ENCODE peak calls at places on chromosomes 7 and 10, in ten cellular contexts. G, A, K, F, D, N, V, W, B and R are unnamed samples.
A peak's percentile ranks its signal among the peaks of the same experiment; 100 is the strongest.

GRCh38 chr10:559767-560047 is 129.8 kb downstream of the DIP2C start:
- DNase-seq in G (no peak), A (no peak), K (no peak), F (no peak), D (no peak), N (no peak), V (no peak), W (no peak), B (no peak), R (no peak)

GRCh38 chr7:156969972-156970420 is 20.5 kb downstream of the NOM1 start:
- DNase-seq in G (no peak), A (no peak), K (peak; percentile 25), F (no peak), D (no peak), N (no peak), V (no peak), W (no peak), B (no peak), R (no peak)

GRCh38 chr10:5871596-5871995 is 18.1 kb downstream of the ANKRD16 start:
- DNase-seq in G (no peak), A (no peak), K (peak; percentile 24), F (no peak), D (no peak), N (no peak), V (no peak), W (no peak), B (no peak), R (no peak)

GRCh38 chr10:62594093-62594520 is 210.4 kb upstream of the ADO start:
- DNase-seq in G (peak; percentile 72), A (peak; percentile 60), K (peak; percentile 61), F (peak; percentile 32), D (peak; percentile 63), N (peak; percentile 71), V (peak; percentile 62), W (peak; percentile 26), B (peak; percentile 85), R (peak; percentile 71)

GRCh38 chr7:140027866-140028265 is 34.9 kb downstream of the PARP12 start:
- DNase-seq in G (no peak), A (no peak), K (no peak), F (no peak), D (no peak), N (no peak), V (no peak), W (no peak), B (no peak), R (no peak)

GRCh38 chr10:83917519-83918506 is 221.5 kb upstream of the GHITM start:
- DNase-seq in G (no peak), A (no peak), K (peak; percentile 15), F (no peak), D (peak; percentile 44), N (peak; percentile 68), V (no peak), W (no peak), B (no peak), R (no peak)

GRCh38 chr10:11824825-11825224 is 1.7 kb downstream of the PROSER2 start:
- DNase-seq in G (no peak), A (peak; percentile 64), K (no peak), F (no peak), D (no peak), N (peak; percentile 39), V (no peak), W (no peak), B (no peak), R (no peak)

GRCh38 chr10:47225186-47225927 is 74.6 kb upstream of the GDF10 start:
- DNase-seq in G (no peak), A (no peak), K (no peak), F (no peak), D (no peak), N (no peak), V (no peak), W (no peak), B (no peak), R (no peak)

GRCh38 chr7:4100148-4100547 is 581.9 kb upstream of the FOXK1 start:
- DNase-seq in G (no peak), A (no peak), K (no peak), F (no peak), D (no peak), N (no peak), V (no peak), W (no peak), B (no peak), R (no peak)

GRCh38 chr10:99234067-99234738 is 1.4 kb downstream of the HPSE2 start:
- DNase-seq in G (peak; percentile 76), A (peak; percentile 63), K (peak; percentile 77), F (no peak), D (peak; percentile 54), N (peak; percentile 71), V (no peak), W (peak; percentile 13), B (peak; percentile 91), R (no peak)

GRCh38 chr7:91034459-91035368 is 229.5 kb upstream of the FZD1 start:
- DNase-seq in G (peak; percentile 65), A (peak; percentile 76), K (peak; percentile 42), F (no peak), D (peak; percentile 62), N (peak; percentile 73), V (no peak), W (peak; percentile 22), B (no peak), R (peak; percentile 74)

DNA sequence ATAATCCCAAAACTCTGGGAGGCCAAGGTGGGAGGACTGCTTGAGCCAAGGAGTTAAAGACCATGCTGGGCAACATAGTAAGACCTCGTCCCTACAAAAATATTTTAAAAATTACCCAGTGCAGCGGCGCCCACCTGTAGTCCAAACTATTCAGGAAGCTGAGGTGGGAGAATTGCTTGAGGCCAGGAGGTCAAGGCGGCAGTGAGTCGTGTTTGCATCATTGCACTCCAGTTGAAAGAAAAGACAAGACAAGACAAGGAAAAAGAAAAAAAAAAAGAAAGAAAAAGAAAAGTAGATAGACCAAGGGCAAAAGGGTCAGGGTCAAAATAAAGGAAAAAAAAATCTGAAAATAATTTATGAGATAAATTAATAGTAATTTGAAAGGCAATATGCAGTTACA is 5.8 kb downstream of the ANXA7 start:
- DNase-seq in G (no peak), A (no peak), K (no peak), F (no peak), D (no peak), N (no peak), V (no peak), W (no peak), B (no peak), R (no peak)
- H3K4me1 ChIP-seq in G (peaks cover 15% of the 10 kb centered on the region), A (peaks cover 4% of the 10 kb centered on the region), K (peaks cover 10% of the 10 kb centered on the region), F (peaks cover 14% of the 10 kb centered on the region), D (peaks cover 3% of the 10 kb centered on the region), N (peaks cover 8% of the 10 kb centered on the region), V (peaks cover 27% of the 10 kb centered on the region), W (peaks cover 9% of the 10 kb centered on the region), B (peaks cover 9% of the 10 kb centered on the region), R (no peaks in the 10 kb centered on the region)

GRCh38 chr10:88755753-88756152 is 4.1 kb upstream of the LIPN start:
- DNase-seq in G (no peak), A (no peak), K (no peak), F (no peak), D (no peak), N (no peak), V (no peak), W (no peak), B (no peak), R (no peak)
- H3K4me3 ChIP-seq in G (no peak overlapping the region), A (no peak overlapping the region), K (no peak overlapping the region), F (no peak overlapping the region), D (no peak overlapping the region), N (no peak overlapping the region), V (no peak overlapping the region), W (no peak overlapping the region), B (no peak overlapping the region), R (no peak overlapping the region)

GRCh38 chr10:89552213-89552612 is 16.8 kb upstream of the SLC16A12 start:
- DNase-seq in G (no peak), A (peak; percentile 45), K (no peak), F (no peak), D (no peak), N (no peak), V (no peak), W (no peak), B (no peak), R (no peak)

GRCh38 chr10:89555688-89556445 is 20.5 kb upstream of the SLC16A12 start:
- DNase-seq in G (no peak), A (no peak), K (no peak), F (no peak), D (no peak), N (peak; percentile 15), V (no peak), W (no peak), B (no peak), R (no peak)

GRCh38 chr10:89553064-89553734 is 17.8 kb upstream of the SLC16A12 start:
- DNase-seq in G (no peak), A (no peak), K (peak; percentile 88), F (no peak), D (no peak), N (peak; percentile 56), V (no peak), W (no peak), B (no peak), R (no peak)

GRCh38 chr10:89554433-89554832 is 19.0 kb upstream of the SLC16A12 start:
- DNase-seq in G (no peak), A (no peak), K (no peak), F (no peak), D (no peak), N (no peak), V (no peak), W (no peak), B (no peak), R (no peak)

DNA sequence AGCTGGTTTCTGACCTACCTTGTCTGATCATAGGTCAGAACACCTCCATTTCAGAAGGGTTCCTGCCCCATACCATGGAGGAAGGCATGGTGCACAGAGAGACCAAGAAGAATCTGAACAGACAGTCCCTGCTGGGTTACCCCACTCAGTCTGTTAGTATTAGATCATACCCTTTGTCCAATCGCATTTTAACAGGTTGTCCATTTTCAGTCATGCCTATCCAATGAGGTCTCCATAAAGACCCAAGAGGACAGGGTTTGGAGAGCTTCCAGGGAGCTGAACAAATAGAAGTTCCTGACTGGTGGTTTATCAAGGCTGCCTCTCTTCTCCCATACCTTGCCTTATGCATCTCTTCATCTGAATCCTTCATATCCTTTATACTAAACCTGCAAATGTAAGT is 21.2 kb upstream of the SLC16A12 start:
- DNase-seq in G (no peak), A (no peak), K (no peak), F (no peak), D (no peak), N (no peak), V (no peak), W (no peak), B (no peak), R (no peak)
- H3K27me3 ChIP-seq in G (no peaks in the 10 kb centered on the region), A (no peaks in the 10 kb centered on the region), K (peaks cover 11% of the 10 kb centered on the region), F (no peaks in the 10 kb centered on the region), D (no peaks in the 10 kb centered on the region), N (no peaks in the 10 kb centered on the region), V (no peaks in the 10 kb centered on the region), W (no peaks in the 10 kb centered on the region), B (no peaks in the 10 kb centered on the region), R (no peaks in the 10 kb centered on the region)

DNA sequence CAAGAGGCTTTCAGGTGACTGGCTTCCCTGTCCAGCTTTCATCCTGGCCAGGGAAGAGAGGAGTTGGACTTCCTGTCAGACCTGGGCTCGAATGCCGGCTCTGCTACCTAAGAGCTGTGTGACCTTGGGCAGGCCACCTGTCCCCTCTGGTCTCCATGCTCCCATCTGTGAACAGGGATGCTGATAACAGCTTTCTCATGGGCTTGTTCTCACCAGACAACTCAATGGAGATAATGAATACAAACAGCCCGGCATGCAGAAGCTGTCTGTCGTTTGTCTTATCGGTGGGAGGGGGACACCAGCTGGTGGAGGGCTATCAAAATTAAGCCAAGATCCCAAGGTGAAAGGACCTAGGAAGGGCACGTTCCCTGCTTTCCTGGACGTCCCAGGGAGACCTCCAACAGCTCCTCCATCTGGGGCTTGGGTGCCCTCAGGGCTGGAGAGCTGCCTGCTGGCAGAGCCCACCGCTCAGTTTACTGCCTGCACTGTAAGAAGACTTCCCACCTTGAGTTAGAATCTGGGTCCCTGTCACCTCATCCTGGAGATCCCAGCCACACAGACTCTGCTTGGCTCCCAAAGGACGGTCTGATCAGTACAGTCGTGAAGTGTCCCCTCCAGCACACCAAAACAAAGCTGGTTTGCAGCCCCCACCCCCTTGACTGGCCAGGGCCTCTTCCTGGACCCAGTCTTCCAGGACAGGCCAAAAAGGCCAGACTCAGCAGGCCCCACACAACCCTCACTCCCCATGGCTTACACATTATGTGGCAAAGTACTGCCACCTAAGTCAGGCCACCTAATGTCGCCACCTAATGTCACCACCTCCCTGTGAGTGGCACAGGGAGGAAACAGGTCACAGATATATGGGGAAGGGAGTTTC is 40.9 kb downstream of the PPIF start:
- DNase-seq in G (no peak), A (peak; percentile 27), K (no peak), F (no peak), D (peak; percentile 16), N (no peak), V (peak; percentile 29), W (no peak), B (peak; percentile 51), R (no peak)
- H3K4me1 ChIP-seq in G (no peaks in the 10 kb centered on the region), A (peaks cover 20% of the 10 kb centered on the region), K (peaks cover 30% of the 10 kb centered on the region), F (no peaks in the 10 kb centered on the region), D (no peaks in the 10 kb centered on the region), N (no peaks in the 10 kb centered on the region), V (no peaks in the 10 kb centered on the region), W (peaks cover 16% of the 10 kb centered on the region), B (peaks cover 3% of the 10 kb centered on the region), R (no peaks in the 10 kb centered on the region)